ENCODE peak calls at places on chromosomes 3 and 15, in four cellular contexts. F, E, J and D are unnamed samples.
A peak's percentile ranks its signal among the peaks of the same experiment; 100 is the strongest.

GRCh38 chr15:62591842-62592838 is 427.1 kb upstream of the C2CD4B start:
- DNase-seq in F (no peak), E (no peak), J (no peak), D (no peak)

GRCh38 chr3:177345049-177345972 is 148.0 kb upstream of the TBL1XR1 start:
- DNase-seq in E (peak; percentile 91), J (peak; percentile 95), F (peak; percentile 86), D (peak; percentile 85)

GRCh38 chr15:92306662-92307061 is 87.0 kb upstream of the ST8SIA2 start:
- DNase-seq in E (no peak), F (no peak), J (no peak), D (no peak)

GRCh38 chr15:69194854-69195253 is 34.4 kb downstream of the GLCE start:
- DNase-seq in E (no peak), J (no peak), F (no peak), D (no peak)

GRCh38 chr15:94972314-94972713 is 741.0 kb downstream of the MCTP2 start:
- DNase-seq in E (no peak), J (no peak), F (no peak), D (no peak)

GRCh38 chr3:55405436-55405835 is 81.7 kb downstream of the WNT5A start:
- DNase-seq in E (no peak), F (no peak), J (no peak), D (no peak)

GRCh38 chr3:16377196-16377595 is 112.2 kb downstream of the OXNAD1 start:
- DNase-seq in J (no peak), F (no peak), E (no peak), D (no peak)

GRCh38 chr3:122100591-122101491 is 45.7 kb downstream of the CD86 start:
- DNase-seq in J (no peak), F (no peak), E (no peak), D (no peak)

GRCh38 chr15:81611679-81612078 is 237.7 kb upstream of the TMC3 start:
- DNase-seq in E (no peak), F (no peak), J (no peak), D (no peak)

GRCh38 chr3:120416868-120417267 is 33.9 kb downstream of the FSTL1 start:
- DNase-seq in J (no peak), E (no peak), F (peak; percentile 18), D (no peak)

GRCh38 chr3:64988188-64988587 is 300.4 kb upstream of the ADAMTS9 start:
- DNase-seq in J (no peak), E (no peak), F (no peak), D (no peak)

GRCh38 chr3:37666618-37667017 is 195.1 kb upstream of the CTDSPL start:
- DNase-seq in F (no peak), E (no peak), J (no peak), D (no peak)

GRCh38 chr3:37660782-37661181 is 200.9 kb upstream of the CTDSPL start:
- DNase-seq in J (no peak), E (no peak), F (no peak), D (no peak)

GRCh38 chr3:37662708-37663107 is 199.0 kb upstream of the CTDSPL start:
- DNase-seq in F (no peak), E (no peak), J (no peak), D (no peak)

GRCh38 chr3:37667359-37667758 is 194.3 kb upstream of the CTDSPL start:
- DNase-seq in F (no peak), E (no peak), J (no peak), D (no peak)

DNA sequence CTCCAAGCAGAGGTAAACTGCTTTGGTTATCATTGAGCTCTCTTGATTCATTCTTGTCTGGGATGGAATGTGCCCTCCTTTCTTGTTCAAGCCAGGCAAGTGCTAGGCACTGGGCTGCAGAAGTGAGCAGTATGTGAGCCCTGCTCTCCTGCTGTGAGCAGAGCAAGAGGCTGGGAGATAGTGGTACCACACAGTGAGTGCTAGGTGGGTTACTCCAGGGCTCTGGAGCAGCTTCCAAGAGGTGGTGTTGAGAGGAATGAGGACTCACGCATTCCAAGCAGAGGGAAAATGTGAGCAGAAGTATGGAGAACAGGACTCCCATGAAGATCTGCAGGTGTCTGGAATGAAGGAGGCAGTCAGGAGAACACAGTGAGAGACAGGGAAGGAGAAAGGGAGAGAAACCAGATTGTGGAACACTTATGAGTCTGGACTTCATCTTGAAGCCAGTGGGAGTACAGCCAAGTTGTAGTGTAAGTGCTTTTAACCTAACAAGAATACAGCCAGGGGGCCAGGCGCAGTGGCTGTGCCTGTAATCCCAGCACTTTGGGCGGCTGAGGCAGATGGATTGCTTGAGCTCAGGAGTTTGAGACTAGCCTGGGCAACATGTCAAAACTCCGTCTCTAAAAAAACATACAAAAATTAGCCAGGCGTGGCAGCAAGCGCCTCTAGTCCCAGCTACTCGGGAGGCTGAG is 199.9 kb upstream of the CTDSPL start:
- DNase-seq in E (no peak), F (no peak), J (peak; percentile 94), D (no peak)
- H3K4me1 ChIP-seq in E (no peaks in the 10 kb centered on the region), F (no peaks in the 10 kb centered on the region), J (peaks cover 39% of the 10 kb centered on the region), D (peaks cover 2% of the 10 kb centered on the region)

DNA sequence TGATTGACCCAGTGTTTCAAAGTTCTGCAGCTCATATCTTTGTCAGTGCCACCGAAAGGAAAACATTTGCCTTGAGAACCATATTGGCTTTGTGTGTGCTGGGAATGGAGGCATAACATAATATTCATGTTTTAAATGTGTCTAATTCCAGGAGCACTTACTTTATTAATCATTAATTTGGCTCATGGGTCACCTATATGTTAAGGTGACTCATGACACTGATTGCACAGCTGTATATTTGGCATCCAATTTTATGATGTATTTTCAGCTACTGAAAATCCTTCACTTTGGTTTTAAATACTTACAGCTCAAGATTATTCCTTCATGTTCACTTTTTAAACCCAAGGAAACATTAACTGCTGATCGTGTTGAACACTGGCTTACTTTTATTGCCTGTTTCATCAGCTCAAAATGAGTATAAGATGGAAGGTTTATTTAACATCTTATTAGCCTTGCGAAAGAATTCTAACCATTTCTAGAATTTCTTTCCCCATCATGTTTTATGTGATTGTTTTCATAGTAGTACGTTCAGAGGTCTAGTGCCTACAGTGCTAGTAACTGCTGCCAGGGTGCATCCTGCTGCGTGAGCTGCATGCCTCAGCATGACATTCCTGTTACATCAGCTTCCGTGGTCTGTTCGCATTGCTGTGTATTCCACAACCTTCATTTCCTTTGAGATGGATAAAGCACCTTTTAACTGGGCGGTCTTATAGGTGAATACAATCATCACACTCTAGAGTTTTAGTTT is 63.7 kb downstream of the LRCH3 start:
- DNase-seq in J (no peak), E (no peak), F (no peak), D (no peak)
- H3K27ac ChIP-seq in J (no peak overlapping the region), E (no peak overlapping the region), F (no peak overlapping the region), D (no peak overlapping the region)

GRCh38 chr3:28933337-28933736 is 347.5 kb upstream of the RBMS3 start:
- DNase-seq in J (no peak), E (no peak), F (no peak), D (no peak)
- H3K4me1 ChIP-seq in J (no peaks in the 10 kb centered on the region), E (no peaks in the 10 kb centered on the region), F (no peaks in the 10 kb centered on the region), D (no peaks in the 10 kb centered on the region)

GRCh38 chr15:90437516-90437915 is 49.5 kb downstream of the IQGAP1 start:
- DNase-seq in J (no peak), E (no peak), F (no peak), D (no peak)
- H3K27ac ChIP-seq in J (no peak overlapping the region), E (no peak overlapping the region), F (no peak overlapping the region), D (no peak overlapping the region)

GRCh38 chr3:187979543-187979942 is 174.4 kb upstream of the LPP start:
- DNase-seq in E (no peak), J (no peak), F (no peak), D (no peak)

GRCh38 chr3:187976361-187976900 is 177.5 kb upstream of the LPP start:
- DNase-seq in J (no peak), E (no peak), F (no peak), D (no peak)

GRCh38 chr3:187978433-187979011 is 175.4 kb upstream of the LPP start:
- DNase-seq in E (no peak), F (no peak), J (no peak), D (no peak)

GRCh38 chr3:187975571-187976360 is 178.2 kb upstream of the LPP start:
- DNase-seq in E (no peak), F (peak; percentile 78), J (no peak), D (no peak)

GRCh38 chr3:187977659-187978058 is 176.3 kb upstream of the LPP start:
- DNase-seq in J (no peak), F (no peak), E (no peak), D (no peak)
- H3K4me1 ChIP-seq in J (no peaks in the 10 kb centered on the region), F (peaks cover 23% of the 10 kb centered on the region), E (no peaks in the 10 kb centered on the region), D (peaks cover 11% of the 10 kb centered on the region)

DNA sequence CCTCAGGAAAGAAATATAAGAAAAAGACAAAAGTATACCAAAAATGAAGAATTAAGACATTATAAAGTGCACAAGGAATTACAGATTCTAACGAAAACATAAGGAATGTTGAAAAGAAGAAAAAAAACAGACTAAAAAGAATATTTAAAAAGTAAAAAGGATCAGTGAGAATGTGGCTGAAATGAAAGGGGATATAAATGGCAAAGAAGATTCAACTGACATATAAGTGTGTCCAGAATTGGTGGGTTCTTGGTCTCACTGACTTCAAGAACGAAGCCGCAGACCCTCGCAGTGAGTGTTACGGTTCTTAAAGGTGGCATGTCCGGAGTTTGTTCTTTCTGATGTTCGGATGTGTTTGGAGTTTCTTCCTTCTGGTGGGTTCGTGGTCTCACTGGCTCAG is 44.8 kb downstream of the DCBLD2 start:
- DNase-seq in E (no peak), J (no peak), F (no peak), D (no peak)
- H3K27ac ChIP-seq in E (no peak overlapping the region), J (no peak overlapping the region), F (no peak overlapping the region), D (no peak overlapping the region)

GRCh38 chr15:27433604-27434003 is 462.6 kb downstream of the GABRG3 start:
- DNase-seq in F (no peak), E (no peak), J (no peak), D (no peak)
- H3K4me1 ChIP-seq in F (no peaks in the 10 kb centered on the region), E (no peaks in the 10 kb centered on the region), J (no peaks in the 10 kb centered on the region), D (no peaks in the 10 kb centered on the region)

DNA sequence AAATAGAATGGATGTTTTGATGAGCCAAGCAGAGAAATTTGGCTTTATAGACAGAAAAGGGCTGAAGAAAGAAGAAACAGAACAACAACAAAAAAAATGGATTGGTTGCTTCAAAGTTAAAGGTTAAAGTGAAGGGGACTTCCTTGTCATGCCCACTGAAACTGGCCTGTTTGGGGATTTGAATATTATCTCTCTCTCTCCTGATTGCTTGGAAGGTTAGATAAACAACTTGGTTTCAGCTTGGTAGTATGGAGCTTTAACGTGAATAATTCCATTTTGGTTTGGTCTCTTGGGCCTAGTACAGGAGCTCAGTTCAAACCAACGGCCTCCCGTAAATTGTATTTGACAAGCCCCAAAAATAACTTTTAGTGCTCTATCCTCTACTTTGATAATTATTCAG is 70.8 kb upstream of the MBNL1 start:
- DNase-seq in F (no peak), J (no peak), E (no peak), D (no peak)
- H3K27ac ChIP-seq in F (peak overlapping the region; percentile 86), J (peak overlapping the region; percentile 87), E (peak overlapping the region; percentile 63), D (no peak overlapping the region)

GRCh38 chr3:149655826-149656599 is 1.8 kb downstream of the WWTR1 start:
- DNase-seq in J (no peak), F (no peak), E (no peak), D (no peak)

GRCh38 chr3:149653564-149653963 is 4.3 kb downstream of the WWTR1 start:
- DNase-seq in J (no peak), F (no peak), E (no peak), D (no peak)

GRCh38 chr3:149654188-149654601 is 3.6 kb downstream of the WWTR1 start:
- DNase-seq in E (no peak), F (no peak), J (no peak), D (no peak)

GRCh38 chr3:149650828-149651227 is 7.0 kb downstream of the WWTR1 start:
- DNase-seq in E (no peak), F (no peak), J (no peak), D (no peak)

DNA sequence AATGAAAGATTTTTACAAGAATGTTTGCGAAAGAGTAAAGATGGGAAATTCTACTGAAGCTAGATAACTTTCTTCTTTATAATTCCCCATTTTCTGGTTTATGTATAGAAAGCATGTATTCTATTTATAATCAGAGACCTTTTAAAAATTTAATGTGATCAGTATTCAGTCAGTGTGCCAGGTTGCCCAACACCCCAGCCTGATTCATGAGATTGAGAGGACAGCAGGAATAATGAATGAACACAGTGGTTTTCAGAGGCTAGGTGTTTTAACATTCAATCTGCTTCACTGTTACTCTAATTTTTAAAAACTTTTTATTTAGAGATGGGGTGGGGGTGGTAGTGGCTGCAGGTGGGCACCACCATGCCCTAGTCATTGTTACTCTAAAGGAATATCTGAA is 4.7 kb downstream of the WWTR1 start:
- DNase-seq in E (no peak), F (no peak), J (no peak), D (no peak)
- H3K4me1 ChIP-seq in E (no peaks in the 10 kb centered on the region), F (peaks cover 27% of the 10 kb centered on the region), J (peaks cover 69% of the 10 kb centered on the region), D (peaks cover 3% of the 10 kb centered on the region)